ENCODE peak calls at places on chromosomes 16 and 17, in seven cellular contexts. N is T-cell, C is tibial nerve, E is lower leg skin, M is heart right ventricle, P is occipital lobe, F is ascending aorta. L is an unnamed sample.

GRCh38 chr17:41492351-41492750 is 2.6 kb upstream of the KRT36 start:
- DNase-seq in N (no peak), C (peak; percentile 77), E (no peak), M (no peak), P (no peak), F (no peak), L (no peak)

GRCh38 chr16:84825896-84826557 is 6.2 kb downstream of the CRISPLD2 start:
- DNase-seq in N (no peak), C (no peak), E (no peak), M (no peak), P (no peak), F (no peak), L (no peak)

GRCh38 chr17:46178550-46179198 is 14.6 kb downstream of the KANSL1 start:
- DNase-seq in N (no peak), C (no peak), E (no peak), M (no peak), P (no peak), F (no peak), L (no peak)

GRCh38 chr17:81163703-81164413 is 1.4 kb upstream of the PVALEF start:
- DNase-seq in N (no peak), C (no peak), E (no peak), M (no peak), P (no peak), F (no peak), L (no peak)

GRCh38 chr17:4591529-4591928 is 7.2 kb downstream of the SMTNL2 start:
- DNase-seq in N (no peak), C (no peak), E (no peak), M (no peak), P (no peak), F (no peak), L (no peak)

GRCh38 chr17:17152385-17152784 is 53.7 kb downstream of the PLD6 start:
- DNase-seq in N (no peak), C (peak; percentile 21), E (no peak), M (peak; percentile 74), P (no peak), F (no peak), L (no peak)

GRCh38 chr17:38587956-38588771 is 17.6 kb downstream of the SRCIN1 start:
- DNase-seq in N (no peak), C (no peak), E (no peak), M (no peak), P (no peak), F (no peak), L (peak; percentile 73)

GRCh38 chr16:21036471-21036870 is 114.2 kb downstream of the DNAH3 start:
- DNase-seq in N (no peak), C (no peak), E (no peak), M (no peak), P (no peak), F (no peak), L (no peak)

L was measured in H7.